ENCODE peak calls at places on chromosomes 1 and 21, in four cellular contexts. L, C, O and B are unnamed samples.

GRCh38 chr1:158153781-158154444 is 26.8 kb upstream of the CD1D start:
- DNase-seq in L (no peak), C (no peak), O (no peak), B (no peak)

GRCh38 chr1:183580281-183580682 is 10.0 kb downstream of the NCF2 start:
- DNase-seq in L (peak; percentile 35), C (peak; percentile 48), O (no peak), B (peak; percentile 65)

GRCh38 chr1:30068787-30069472 is 654.5 kb downstream of the MATN1 start:
- DNase-seq in L (no peak), C (no peak), O (no peak), B (no peak)

GRCh38 chr21:32412162-32412997 is at the start of gene EVA1C:
- DNase-seq in L (peak; percentile 32), C (peak; percentile 52), O (peak; percentile 75), B (no peak)

GRCh38 chr21:26798856-26799751 is 46.1 kb downstream of the ADAMTS1 start:
- DNase-seq in L (no peak), C (no peak), O (no peak), B (no peak)

GRCh38 chr1:206550446-206550845 is 43.1 kb downstream of the RASSF5 start:
- DNase-seq in L (no peak), C (no peak), O (no peak), B (no peak)

GRCh38 chr1:184792450-184792969 is 37.9 kb upstream of the EDEM3 start:
- DNase-seq in L (peak; percentile 19), C (peak; percentile 82), O (peak; percentile 38), B (peak; percentile 83)

GRCh38 chr1:31869473-31869872 is 53.7 kb upstream of the SPOCD1 start:
- DNase-seq in L (no peak), C (no peak), O (no peak), B (no peak)

GRCh38 chr1:148385371-148386030 is 97.6 kb downstream of the PPIAL4G start:
- DNase-seq in L (no peak), C (no peak), O (no peak), B (no peak)

GRCh38 chr1:61082336-61083013 is at the start of gene NFIA:
- DNase-seq in L (peak; percentile 78), C (peak; percentile 70), O (peak; percentile 63), B (no peak)

GRCh38 chr1:44316231-44316759 is 38.8 kb downstream of the ERI3 start:
- DNase-seq in L (no peak), C (no peak), O (no peak), B (no peak)

GRCh38 chr1:226632169-226632884 is 83.8 kb downstream of the STUM start:
- DNase-seq in L (no peak), C (no peak), O (peak; percentile 14), B (peak; percentile 53)
- H3K27ac ChIP-seq in L (no peak overlapping the region), C (no peak overlapping the region), O (no peak overlapping the region), B (no peak overlapping the region)

GRCh38 chr1:145985129-145985501 is 11.3 kb downstream of the TXNIP start:
- DNase-seq in L (no peak), C (peak; percentile 51), O (no peak), B (no peak)
- H3K4me1 ChIP-seq in L (peaks cover 55% of the 10 kb centered on the region), C (peaks cover 42% of the 10 kb centered on the region), O (peaks cover 13% of the 10 kb centered on the region), B (peaks cover 56% of the 10 kb centered on the region)

GRCh38 chr21:44913425-44914175 is 7.1 kb downstream of the ITGB2 start:
- DNase-seq in L (no peak), C (no peak), O (no peak), B (no peak)

GRCh38 chr21:44911066-44911383 is 9.7 kb downstream of the ITGB2 start:
- DNase-seq in L (no peak), C (no peak), O (no peak), B (no peak)

GRCh38 chr21:44910229-44911065 is 10.3 kb downstream of the ITGB2 start:
- DNase-seq in L (no peak), C (no peak), O (no peak), B (no peak)

GRCh38 chr21:44911384-44912157 is 9.1 kb downstream of the ITGB2 start:
- DNase-seq in L (no peak), C (peak; percentile 88), O (no peak), B (peak; percentile 82)

GRCh38 chr21:44912158-44912473 is 8.6 kb downstream of the ITGB2 start:
- DNase-seq in L (no peak), C (no peak), O (no peak), B (no peak)
- H3K27ac ChIP-seq in L (no peak overlapping the region), C (no peak overlapping the region), O (no peak overlapping the region), B (no peak overlapping the region)

GRCh38 chr1:17725811-17726582 is 29.1 kb upstream of the ACTL8 start:
- DNase-seq in L (no peak), C (no peak), O (no peak), B (no peak)
- H3K4me1 ChIP-seq in L (no peaks in the 10 kb centered on the region), C (no peaks in the 10 kb centered on the region), O (no peaks in the 10 kb centered on the region), B (no peaks in the 10 kb centered on the region)

GRCh38 chr1:160247053-160247452 is 15.3 kb downstream of the DCAF8 start:
- DNase-seq in L (no peak), C (no peak), O (no peak), B (no peak)
- H3K27ac ChIP-seq in L (peak overlapping the region; percentile 59), C (no peak overlapping the region), O (no peak overlapping the region), B (no peak overlapping the region)

GRCh38 chr1:92948071-92948470 is 13.2 kb downstream of the DIPK1A start:
- DNase-seq in L (no peak), C (no peak), O (no peak), B (no peak)
- H3K4me1 ChIP-seq in L (peaks cover 3% of the 10 kb centered on the region), C (no peaks in the 10 kb centered on the region), O (no peaks in the 10 kb centered on the region), B (no peaks in the 10 kb centered on the region)

GRCh38 chr21:45642122-45642813 is 1.3 kb upstream of the PCBP3 start:
- DNase-seq in L (peak; percentile 17), C (no peak), O (no peak), B (no peak)
- H3K27ac ChIP-seq in L (no peak overlapping the region), C (no peak overlapping the region), O (peak overlapping the region; percentile 23), B (peak overlapping the region; percentile 11)